ENCODE peak calls at places on chromosomes 5 and 9, in seven cellular contexts. O, B, N, X, U, C and I are unnamed samples.

GRCh38 chr9:79390077-79390673 is 181.6 kb upstream of the TLE4 start:
- DNase-seq in C (no peak), X (no peak), O (no peak), B (no peak), N (no peak), U (no peak), I (no peak)

GRCh38 chr9:109014267-109015025 is 1.1 kb upstream of the CTNNAL1 start:
- DNase-seq in U (no peak), N (no peak), O (no peak), C (no peak), X (no peak), B (no peak), I (no peak)

GRCh38 chr9:129133067-129133466 is 21.9 kb downstream of the PTPA start:
- DNase-seq in U (no peak), B (no peak), N (no peak), O (no peak), C (no peak), X (no peak), I (no peak)

GRCh38 chr5:143234162-143234842 is 169.2 kb downstream of the NR3C1 start:
- DNase-seq in U (no peak), C (no peak), O (no peak), X (no peak), N (no peak), B (no peak), I (no peak)

GRCh38 chr9:83649080-83649479 is 26.1 kb downstream of the IDNK start:
- DNase-seq in O (no peak), U (peak; percentile 20), C (peak; percentile 68), N (no peak), X (peak; percentile 87), B (peak; percentile 76), I (peak; percentile 68)

GRCh38 chr9:105881654-105882349 is 187.5 kb downstream of the TMEM38B start:
- DNase-seq in O (no peak), C (peak; percentile 53), X (peak; percentile 84), B (peak; percentile 50), U (peak; percentile 72), N (no peak), I (no peak)

GRCh38 chr9:28064241-28064640 is 491.0 kb upstream of the C9orf72 start:
- DNase-seq in B (no peak), N (no peak), C (no peak), X (no peak), U (no peak), O (no peak), I (no peak)

GRCh38 chr5:158977642-158978041 is 122.1 kb downstream of the EBF1 start:
- DNase-seq in X (no peak), O (peak; percentile 61), U (no peak), N (no peak), C (no peak), B (no peak), I (no peak)

GRCh38 chr5:135977375-135977928 is 22.7 kb upstream of the LECT2 start:
- DNase-seq in C (peak; percentile 66), U (no peak), N (peak; percentile 55), O (no peak), X (peak; percentile 80), B (no peak), I (peak; percentile 84)

GRCh38 chr5:53170748-53171349 is 61.3 kb upstream of the MOCS2 start:
- DNase-seq in C (no peak), X (no peak), U (no peak), B (no peak), O (no peak), N (no peak), I (no peak)

GRCh38 chr9:104027295-104027694 is 66.8 kb upstream of the SMC2 start:
- DNase-seq in U (no peak), X (no peak), C (no peak), B (no peak), O (no peak), N (no peak), I (no peak)

GRCh38 chr5:113112435-113112834 is 135.8 kb downstream of the DCP2 start:
- DNase-seq in N (no peak), C (no peak), B (no peak), O (no peak), X (no peak), U (no peak), I (no peak)

GRCh38 chr5:142769251-142769792 is 855 bp upstream of the ARHGAP26 start:
- DNase-seq in X (no peak), O (no peak), B (no peak), N (no peak), C (no peak), U (no peak), I (no peak)

GRCh38 chr9:7782390-7783120 is 17.0 kb downstream of the DMAC1 start:
- DNase-seq in C (no peak), X (no peak), O (no peak), U (peak; percentile 39), N (no peak), B (no peak), I (no peak)

GRCh38 chr5:175697846-175698245 is 40.0 kb downstream of the HRH2 start:
- DNase-seq in O (no peak), U (no peak), X (peak; percentile 22), C (no peak), N (no peak), B (no peak), I (peak; percentile 18)

GRCh38 chr5:39224196-39224754 is 4.9 kb upstream of the FYB1 start:
- DNase-seq in B (peak; percentile 26), U (no peak), X (peak; percentile 65), O (no peak), C (no peak), N (no peak), I (peak; percentile 61)

GRCh38 chr9:105679406-105680022 is 14.8 kb upstream of the TMEM38B start:
- DNase-seq in C (no peak), X (no peak), B (no peak), N (no peak), U (no peak), O (no peak), I (no peak)

GRCh38 chr5:73501406-73501805 is 3.2 kb downstream of the BTF3 start:
- DNase-seq in O (no peak), N (no peak), B (no peak), C (no peak), X (no peak), U (no peak), I (no peak)

GRCh38 chr9:124323904-124324303 is 66.2 kb downstream of the NEK6 start:
- DNase-seq in B (no peak), N (no peak), O (no peak), X (no peak), C (no peak), U (no peak), I (no peak)

GRCh38 chr9:134225186-134225585 is 60.8 kb upstream of the RNU6ATAC start:
- DNase-seq in U (no peak), C (no peak), X (no peak), N (no peak), O (no peak), B (no peak), I (no peak)

GRCh38 chr9:135480071-135480941 is 724 bp downstream of the PPP1R26 start:
- DNase-seq in O (no peak), X (no peak), N (no peak), U (no peak), B (peak; percentile 67), C (peak; percentile 46), I (no peak)

GRCh38 chr5:143126121-143127019 is 277.1 kb downstream of the NR3C1 start:
- DNase-seq in N (no peak), O (no peak), C (no peak), B (no peak), X (no peak), U (no peak), I (no peak)

GRCh38 chr9:138050472-138051330 is 173.1 kb downstream of the CACNA1B start:
- DNase-seq in X (peak; percentile 29), U (no peak), O (no peak), B (no peak), N (no peak), C (no peak), I (peak; percentile 17)

GRCh38 chr5:133145436-133146143 is 93.8 kb downstream of the HSPA4 start:
- DNase-seq in O (no peak), N (no peak), C (no peak), B (no peak), X (no peak), U (no peak), I (no peak)

GRCh38 chr5:66840527-66841013 is 244.4 kb downstream of the MAST4 start:
- DNase-seq in B (no peak), C (no peak), O (no peak), U (no peak), X (no peak), N (no peak), I (peak; percentile 57)

GRCh38 chr5:42591026-42591425 is 165.6 kb upstream of the CCDC152 start:
- DNase-seq in X (no peak), B (no peak), C (peak; percentile 69), O (no peak), N (no peak), U (no peak), I (no peak)

GRCh38 chr5:62093981-62094380 is 212.0 kb upstream of the KIF2A start:
- DNase-seq in N (no peak), C (no peak), X (no peak), U (peak; percentile 48), B (peak; percentile 11), O (no peak), I (no peak)